ENCODE peak calls at places on chromosome 17, in eight cellular contexts. P is bronchial epithelial cell; Z is lower lobe of right lung; G is tibial nerve; A is adipocyte; X is SK-N-SH; T is fibroblast of lung; N is effector memory CD4-positive, alpha-beta T cell. U is an unnamed sample.

GRCh38 chr17:81877569-81877968 is 6.4 kb upstream of the ARHGDIA start:
- DNase-seq in A (no peak), Z (no peak), X (no peak), N (no peak), G (no peak), T (no peak), P (no peak), U (no peak)

GRCh38 chr17:33163827-33164555 is 129.1 kb downstream of the ASIC2 start:
- DNase-seq in N (no peak), X (no peak), G (no peak), T (peak; percentile 83), Z (no peak), P (peak; percentile 83), A (no peak), U (no peak)

GRCh38 chr17:17048106-17048505 is 5.8 kb downstream of the MPRIP start:
- DNase-seq in A (no peak), N (no peak), X (no peak), G (no peak), P (no peak), T (no peak), Z (no peak), U (no peak)

GRCh38 chr17:40075216-40076100 is 12.7 kb downstream of the THRA start:
- DNase-seq in Z (peak; percentile 88), N (no peak), G (peak; percentile 79), T (no peak), P (peak; percentile 30), A (peak; percentile 84), X (peak; percentile 83), U (peak; percentile 89)

GRCh38 chr17:44918006-44918405 is 2.7 kb upstream of the GFAP start:
- DNase-seq in N (no peak), G (no peak), T (no peak), X (no peak), A (no peak), Z (peak; percentile 28), P (peak; percentile 73), U (no peak)

GRCh38 chr17:18122991-18123753 is 14.6 kb downstream of the MYO15A start:
- DNase-seq in G (no peak), A (no peak), Z (no peak), T (no peak), X (no peak), N (no peak), P (no peak), U (peak; percentile 80)

GRCh38 chr17:44829558-44830358 is at the start of gene GJC1:
- DNase-seq in T (peak; percentile 55), Z (no peak), N (no peak), P (no peak), A (peak; percentile 70), X (peak; percentile 91), G (no peak), U (peak; percentile 92)

GRCh38 chr17:17401271-17401781 is 75.5 kb upstream of the MED9 start:
- DNase-seq in X (no peak), P (no peak), N (no peak), Z (no peak), T (peak; percentile 43), A (no peak), G (no peak), U (peak; percentile 89)

GRCh38 chr17:28346199-28346580 is 10.6 kb downstream of the TNFAIP1 start:
- DNase-seq in P (no peak), N (no peak), A (no peak), G (no peak), X (no peak), Z (no peak), T (peak; percentile 72), U (peak; percentile 64)

GRCh38 chr17:81322271-81323082 is 27.4 kb upstream of the SLC38A10 start:
- DNase-seq in Z (no peak), T (no peak), N (peak; percentile 11), A (peak; percentile 27), G (no peak), P (no peak), X (peak; percentile 94), U (peak; percentile 95)

GRCh38 chr17:28506763-28507487 is 777 bp downstream of the FOXN1 start:
- DNase-seq in P (no peak), Z (peak; percentile 33), G (no peak), T (no peak), X (no peak), N (no peak), A (no peak), U (no peak)

GRCh38 chr17:75864448-75864871 is 9.3 kb upstream of the WBP2 start:
- DNase-seq in G (peak; percentile 61), T (peak; percentile 60), Z (peak; percentile 64), A (peak; percentile 70), P (peak; percentile 79), X (peak; percentile 35), N (peak; percentile 29), U (peak; percentile 87)

GRCh38 chr17:77282524-77283515 is 142.1 kb downstream of the SEC14L1 start:
- DNase-seq in N (no peak), T (peak; percentile 82), Z (peak; percentile 68), G (no peak), P (peak; percentile 28), A (no peak), X (peak; percentile 71), U (peak; percentile 70)
- H3K4me3 ChIP-seq in N (no peak overlapping the region), T (no peak overlapping the region), Z (peak overlapping the region; percentile 71), G (no peak overlapping the region), P (peak overlapping the region; percentile 92), A (no peak overlapping the region), X (no peak overlapping the region), U (no peak overlapping the region)

GRCh38 chr17:38877130-38877851 is 7.4 kb downstream of the LASP1 start:
- DNase-seq in X (no peak), T (no peak), Z (peak; percentile 55), P (no peak), N (no peak), G (no peak), A (no peak), U (peak; percentile 68)
- H3K36me3 ChIP-seq in X (peaks cover 34% of the 10 kb centered on the region), T (peaks cover 18% of the 10 kb centered on the region), Z (peaks cover 55% of the 10 kb centered on the region), P (peaks cover 14% of the 10 kb centered on the region), N (peaks cover 18% of the 10 kb centered on the region), G (no peaks in the 10 kb centered on the region), A (peaks cover 50% of the 10 kb centered on the region), U (peaks cover 12% of the 10 kb centered on the region)

GRCh38 chr17:1229354-1229890 is 40.8 kb upstream of the BHLHA9 start:
- DNase-seq in Z (peak; percentile 90), X (peak; percentile 75), T (no peak), A (peak; percentile 46), N (peak; percentile 15), G (peak; percentile 47), P (no peak), U (peak; percentile 90)
- H3K27me3 ChIP-seq in Z (peaks cover 35% of the 10 kb centered on the region), X (peaks cover 48% of the 10 kb centered on the region), T (peaks cover 39% of the 10 kb centered on the region), A (peaks cover 21% of the 10 kb centered on the region), N (peaks cover 32% of the 10 kb centered on the region), G (peaks cover 62% of the 10 kb centered on the region), P (peaks cover 19% of the 10 kb centered on the region), U (peaks cover 52% of the 10 kb centered on the region)

GRCh38 chr17:4583796-4584124 is 569 bp upstream of the SMTNL2 start:
- DNase-seq in T (no peak), X (peak; percentile 79), N (no peak), Z (no peak), P (no peak), G (no peak), A (peak; percentile 24), U (peak; percentile 88)
- H3K4me3 ChIP-seq in T (peak overlapping the region; percentile 42), X (no peak overlapping the region), N (peak overlapping the region; percentile 32), Z (peak overlapping the region; percentile 59), P (no peak overlapping the region), G (peak overlapping the region; percentile 51), A (no peak overlapping the region), U (peak overlapping the region; percentile 49)

GRCh38 chr17:5591966-5592365 is 7.7 kb upstream of the NLRP1 start:
- DNase-seq in Z (no peak), A (no peak), N (no peak), P (no peak), X (no peak), T (no peak), G (no peak), U (no peak)
- H3K36me3 ChIP-seq in Z (no peaks in the 10 kb centered on the region), A (no peaks in the 10 kb centered on the region), N (no peaks in the 10 kb centered on the region), P (no peaks in the 10 kb centered on the region), X (no peaks in the 10 kb centered on the region), T (no peaks in the 10 kb centered on the region), G (no peaks in the 10 kb centered on the region), U (no peaks in the 10 kb centered on the region)

DNA sequence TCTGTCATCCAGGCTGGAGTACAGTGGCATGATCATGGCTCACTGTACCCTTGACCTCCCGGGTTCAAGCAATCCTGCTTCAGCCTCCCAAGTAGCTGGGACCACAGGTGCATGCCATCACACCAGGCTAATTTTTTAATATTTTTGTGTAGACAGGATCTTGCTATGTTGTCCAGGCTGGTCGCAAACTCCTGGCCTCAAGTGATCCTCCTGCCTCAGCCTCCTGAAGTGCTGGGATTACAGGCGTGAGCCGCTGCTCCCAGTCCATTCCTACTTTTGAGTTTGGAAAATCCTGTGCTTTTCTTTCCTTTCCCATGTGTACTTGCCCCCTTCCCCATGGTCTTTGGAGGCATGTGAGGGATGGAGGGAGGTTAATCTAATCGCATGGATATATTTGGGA is 60.0 kb downstream of the MSI2 start:
- DNase-seq in N (no peak), A (no peak), G (no peak), Z (no peak), T (no peak), P (no peak), X (no peak), U (no peak)
- H3K27me3 ChIP-seq in N (no peaks in the 10 kb centered on the region), A (no peaks in the 10 kb centered on the region), G (no peaks in the 10 kb centered on the region), Z (no peaks in the 10 kb centered on the region), T (no peaks in the 10 kb centered on the region), P (no peaks in the 10 kb centered on the region), X (no peaks in the 10 kb centered on the region), U (no peaks in the 10 kb centered on the region)

GRCh38 chr17:70699408-70699807 is 530.1 kb downstream of the KCNJ2 start:
- DNase-seq in N (no peak), A (no peak), G (no peak), Z (no peak), X (no peak), T (no peak), P (no peak), U (no peak)
- H3K4me3 ChIP-seq in N (no peak overlapping the region), A (no peak overlapping the region), G (no peak overlapping the region), Z (no peak overlapping the region), X (no peak overlapping the region), T (no peak overlapping the region), P (no peak overlapping the region), U (no peak overlapping the region)

U was measured in H7.